ENCODE peak calls at places on chromosome 10, in four cellular contexts. One of them, this sample, is unnamed.

GRCh38 chr10:96152437-96152836 is 22.3 kb downstream of the ZNF518A start:
- DNase-seq in iris pigment epithelial cell: no peak
- DNase-seq in Kasumi-1: no peak
- DNase-seq in hypothalamus: no peak
- DNase-seq in this sample: no peak

GRCh38 chr10:110410329-110411046 is 87.2 kb upstream of the DUSP5 start:
- DNase-seq in iris pigment epithelial cell: peak
- DNase-seq in Kasumi-1: no peak
- DNase-seq in hypothalamus: no peak
- DNase-seq in this sample: no peak

GRCh38 chr10:123995082-123995460 is 98.3 kb downstream of the CHST15 start:
- DNase-seq in iris pigment epithelial cell: no peak
- DNase-seq in Kasumi-1: no peak
- DNase-seq in hypothalamus: no peak
- DNase-seq in this sample: no peak

GRCh38 chr10:78470267-78471103 is 436.8 kb downstream of the RPS24 start:
- DNase-seq in iris pigment epithelial cell: no peak
- DNase-seq in Kasumi-1: no peak
- DNase-seq in hypothalamus: no peak
- DNase-seq in this sample: no peak

GRCh38 chr10:30534465-30535144 is 94.9 kb downstream of the LYZL2 start:
- DNase-seq in iris pigment epithelial cell: peak
- DNase-seq in Kasumi-1: peak
- DNase-seq in hypothalamus: no peak
- DNase-seq in this sample: peak

GRCh38 chr10:63247771-63248170 is 114.6 kb downstream of the NRBF2 start:
- DNase-seq in iris pigment epithelial cell: no peak
- DNase-seq in Kasumi-1: no peak
- DNase-seq in hypothalamus: no peak
- DNase-seq in this sample: no peak

GRCh38 chr10:87915406-87915805 is 52.0 kb downstream of the PTEN start:
- DNase-seq in iris pigment epithelial cell: peak
- DNase-seq in Kasumi-1: no peak
- DNase-seq in hypothalamus: no peak
- DNase-seq in this sample: no peak

GRCh38 chr10:100370561-100370975 is 23.5 kb downstream of the SCD start:
- DNase-seq in iris pigment epithelial cell: no peak
- DNase-seq in Kasumi-1: peak
- DNase-seq in hypothalamus: no peak
- DNase-seq in this sample: peak

GRCh38 chr10:112208292-112208691 is 24.7 kb upstream of the GPAM start:
- DNase-seq in iris pigment epithelial cell: no peak
- DNase-seq in Kasumi-1: no peak
- DNase-seq in hypothalamus: no peak
- DNase-seq in this sample: no peak

GRCh38 chr10:24727811-24728210 is 4.1 kb upstream of the ARHGAP21 start:
- DNase-seq in iris pigment epithelial cell: no peak
- DNase-seq in Kasumi-1: no peak
- DNase-seq in hypothalamus: no peak
- DNase-seq in this sample: no peak

GRCh38 chr10:71880425-71881306 is 29.6 kb upstream of the PSAP start:
- DNase-seq in iris pigment epithelial cell: no peak
- DNase-seq in Kasumi-1: no peak
- DNase-seq in hypothalamus: peak
- DNase-seq in this sample: no peak

GRCh38 chr10:93904901-93905300 is 11.1 kb downstream of the SLC35G1 start:
- DNase-seq in iris pigment epithelial cell: no peak
- DNase-seq in Kasumi-1: no peak
- DNase-seq in hypothalamus: no peak
- DNase-seq in this sample: no peak

GRCh38 chr10:46551701-46552525 is 4.5 kb downstream of the GPRIN2 start:
- DNase-seq in iris pigment epithelial cell: no peak
- DNase-seq in Kasumi-1: no peak
- DNase-seq in hypothalamus: no peak
- DNase-seq in this sample: no peak

GRCh38 chr10:52571018-52571417 is 201.6 kb downstream of the MBL2 start:
- DNase-seq in iris pigment epithelial cell: no peak
- DNase-seq in Kasumi-1: no peak
- DNase-seq in hypothalamus: no peak
- DNase-seq in this sample: no peak

GRCh38 chr10:88033793-88034192 is 170.4 kb downstream of the PTEN start:
- DNase-seq in iris pigment epithelial cell: no peak
- DNase-seq in Kasumi-1: no peak
- DNase-seq in hypothalamus: no peak
- DNase-seq in this sample: no peak

GRCh38 chr10:75718996-75719395 is 287.6 kb downstream of the LRMDA start:
- DNase-seq in iris pigment epithelial cell: no peak
- DNase-seq in Kasumi-1: no peak
- DNase-seq in hypothalamus: no peak
- DNase-seq in this sample: no peak

GRCh38 chr10:61896854-61897661 is 4.4 kb upstream of the ARID5B start:
- DNase-seq in iris pigment epithelial cell: peak
- DNase-seq in Kasumi-1: peak
- DNase-seq in hypothalamus: no peak
- DNase-seq in this sample: peak

GRCh38 chr10:70634011-70634410 is 31.5 kb upstream of the PRF1 start:
- DNase-seq in iris pigment epithelial cell: no peak
- DNase-seq in Kasumi-1: no peak
- DNase-seq in hypothalamus: no peak
- DNase-seq in this sample: no peak

This sample was measured in naive B cell.